ENCODE peak calls at places on chromosomes 11 and 22, in four cellular contexts. P is HT1080, B is cerebellar nuclear complex, C is KG1. D is an unnamed sample.

GRCh38 chr11:34792814-34793241 is 123.4 kb downstream of the APIP start:
- DNase-seq in C (no peak), P (no peak), B (no peak), D (no peak)

GRCh38 chr11:75522645-75523044 is 3.1 kb downstream of the GDPD5 start:
- DNase-seq in B (no peak), C (no peak), P (no peak), D (no peak)

GRCh38 chr22:27820896-27821866 is 19.6 kb upstream of the MN1 start:
- DNase-seq in P (no peak), B (no peak), C (no peak), D (no peak)

GRCh38 chr22:31544481-31545480 is 48.4 kb downstream of the SFI1 start:
- DNase-seq in P (no peak), C (no peak), B (no peak), D (no peak)

GRCh38 chr11:120432056-120433018 is 79.2 kb upstream of the GRIK4 start:
- DNase-seq in C (no peak), B (no peak), P (peak), D (peak)

GRCh38 chr11:56819916-56820315 is 71.4 kb upstream of the OR9G4 start:
- DNase-seq in P (peak), C (no peak), B (no peak), D (no peak)

GRCh38 chr11:126339866-126340434 is 15.5 kb upstream of the ST3GAL4 start:
- DNase-seq in B (no peak), C (no peak), P (no peak), D (no peak)

GRCh38 chr11:34160791-34161190 is 55.4 kb downstream of the NAT10 start:
- DNase-seq in C (no peak), P (no peak), B (no peak), D (no peak)

GRCh38 chr22:31481129-31481528 is 8.5 kb downstream of the EIF4ENIF1 start:
- DNase-seq in C (no peak), B (no peak), P (no peak), D (no peak)

GRCh38 chr11:62153617-62154016 is 29.8 kb downstream of the INCENP start:
- DNase-seq in C (no peak), B (no peak), P (no peak), D (no peak)

GRCh38 chr22:29820941-29821789 is 16.9 kb downstream of the ASCC2 start:
- DNase-seq in P (peak), B (no peak), C (no peak), D (peak)

GRCh38 chr11:35781342-35782171 is 119.0 kb downstream of the TRIM44 start:
- DNase-seq in P (peak), B (no peak), C (no peak), D (no peak)

GRCh38 chr11:8242480-8243280 is 21.0 kb downstream of the LMO1 start:
- DNase-seq in B (no peak), C (no peak), P (no peak), D (no peak)

GRCh38 chr11:2419638-2420501 is 19.3 kb downstream of the TSSC4 start:
- DNase-seq in C (peak), B (no peak), P (peak), D (no peak)

GRCh38 chr11:83259559-83259958 is 26.6 kb downstream of the CCDC90B start:
- DNase-seq in C (no peak), P (no peak), B (no peak), D (no peak)

GRCh38 chr11:126969865-126970479 is 30.6 kb downstream of the KIRREL3 start:
- DNase-seq in C (peak), B (no peak), P (peak), D (no peak)

GRCh38 chr11:67195971-67196418 is 70.3 kb upstream of the GRK2 start:
- DNase-seq in B (no peak), C (no peak), P (no peak), D (no peak)

GRCh38 chr22:22023581-22024137 is 41.1 kb upstream of the TOP3B start:
- DNase-seq in C (no peak), B (no peak), P (peak), D (no peak)

GRCh38 chr11:65850217-65851082 is 7.5 kb downstream of the CFL1 start:
- DNase-seq in B (no peak), P (no peak), C (no peak), D (no peak)

GRCh38 chr11:35006389-35007128 is 90.1 kb downstream of the PDHX start:
- DNase-seq in P (no peak), C (no peak), B (no peak), D (no peak)

GRCh38 chr11:125957623-125958330 is 11.9 kb downstream of the VSIG10L2 start:
- DNase-seq in C (no peak), P (no peak), B (no peak), D (no peak)

GRCh38 chr22:19239464-19239863 is 52.1 kb downstream of the CLTCL1 start:
- DNase-seq in P (no peak), B (no peak), C (no peak), D (no peak)

GRCh38 chr11:60251485-60252207 is 8.7 kb upstream of the MS4A4E start:
- DNase-seq in P (peak), B (no peak), C (peak), D (no peak)

GRCh38 chr11:59267738-59268475 is 55.2 kb upstream of the MPEG1 start:
- DNase-seq in B (no peak), P (no peak), C (no peak), D (peak)

D was measured in epithelial cell of prostate.